ENCODE peak calls at places on chromosomes 16 and 17, in eight cellular contexts. One of them, this sample, is unnamed.
A peak's percentile ranks its signal among the peaks of the same experiment; 100 is the strongest.

GRCh38 chr17:36182176-36183000 is 6.0 kb upstream of the TBC1D3B start:
- DNase-seq in 8988T: no peak
- DNase-seq in heart right ventricle: no peak
- DNase-seq in IMR-90: no peak
- DNase-seq in M059J: no peak
- DNase-seq in NCI-H1092 treated with DMSO at 0.1 percent for 48 hours: no peak
- DNase-seq in activated naive CD4-positive, alpha-beta T cell treated with anti-CD3 and anti-CD28 coated beads for 36 hours: no peak
- DNase-seq in amniotic stem cell: no peak
- DNase-seq in this sample: no peak

GRCh38 chr16:24116989-24117388 is 139.1 kb upstream of the CACNG3 start:
- DNase-seq in 8988T: no peak
- DNase-seq in heart right ventricle: no peak
- DNase-seq in IMR-90: no peak
- DNase-seq in M059J: no peak
- DNase-seq in NCI-H1092 treated with DMSO at 0.1 percent for 48 hours: no peak
- DNase-seq in activated naive CD4-positive, alpha-beta T cell treated with anti-CD3 and anti-CD28 coated beads for 36 hours: no peak
- DNase-seq in amniotic stem cell: no peak
- DNase-seq in this sample: no peak

GRCh38 chr17:31068291-31068690 is 26.5 kb upstream of the NF1 start:
- DNase-seq in 8988T: no peak
- DNase-seq in heart right ventricle: peak; percentile 14
- DNase-seq in IMR-90: peak; percentile 41
- DNase-seq in M059J: peak; percentile 62
- DNase-seq in NCI-H1092 treated with DMSO at 0.1 percent for 48 hours: no peak
- DNase-seq in activated naive CD4-positive, alpha-beta T cell treated with anti-CD3 and anti-CD28 coated beads for 36 hours: peak; percentile 83
- DNase-seq in amniotic stem cell: no peak
- DNase-seq in this sample: no peak

GRCh38 chr16:72406390-72406789 is 234.4 kb upstream of the PMFBP1 start:
- DNase-seq in 8988T: no peak
- DNase-seq in heart right ventricle: no peak
- DNase-seq in IMR-90: no peak
- DNase-seq in M059J: no peak
- DNase-seq in NCI-H1092 treated with DMSO at 0.1 percent for 48 hours: no peak
- DNase-seq in activated naive CD4-positive, alpha-beta T cell treated with anti-CD3 and anti-CD28 coated beads for 36 hours: no peak
- DNase-seq in amniotic stem cell: no peak
- DNase-seq in this sample: no peak

GRCh38 chr17:19727466-19728113 is 11.2 kb upstream of the SLC47A2 start:
- DNase-seq in 8988T: no peak
- DNase-seq in heart right ventricle: peak; percentile 80
- DNase-seq in IMR-90: peak; percentile 68
- DNase-seq in M059J: peak; percentile 56
- DNase-seq in NCI-H1092 treated with DMSO at 0.1 percent for 48 hours: no peak
- DNase-seq in activated naive CD4-positive, alpha-beta T cell treated with anti-CD3 and anti-CD28 coated beads for 36 hours: no peak
- DNase-seq in amniotic stem cell: no peak
- DNase-seq in this sample: no peak

GRCh38 chr16:67104061-67104460 is 5.7 kb upstream of the PHAF1 start:
- DNase-seq in 8988T: peak; percentile 54
- DNase-seq in heart right ventricle: peak; percentile 29
- DNase-seq in IMR-90: peak; percentile 23
- DNase-seq in M059J: peak; percentile 70
- DNase-seq in NCI-H1092 treated with DMSO at 0.1 percent for 48 hours: peak; percentile 4
- DNase-seq in activated naive CD4-positive, alpha-beta T cell treated with anti-CD3 and anti-CD28 coated beads for 36 hours: no peak
- DNase-seq in amniotic stem cell: no peak
- DNase-seq in this sample: no peak

GRCh38 chr17:81471804-81472456 is 40.7 kb downstream of the ACTG1 start:
- DNase-seq in 8988T: peak; percentile 67
- DNase-seq in heart right ventricle: no peak
- DNase-seq in IMR-90: no peak
- DNase-seq in M059J: peak; percentile 95
- DNase-seq in NCI-H1092 treated with DMSO at 0.1 percent for 48 hours: no peak
- DNase-seq in activated naive CD4-positive, alpha-beta T cell treated with anti-CD3 and anti-CD28 coated beads for 36 hours: peak; percentile 48
- DNase-seq in amniotic stem cell: no peak
- DNase-seq in this sample: no peak

GRCh38 chr16:17024514-17024913 is 446.2 kb downstream of the XYLT1 start:
- DNase-seq in 8988T: no peak
- DNase-seq in heart right ventricle: no peak
- DNase-seq in IMR-90: no peak
- DNase-seq in M059J: no peak
- DNase-seq in NCI-H1092 treated with DMSO at 0.1 percent for 48 hours: no peak
- DNase-seq in activated naive CD4-positive, alpha-beta T cell treated with anti-CD3 and anti-CD28 coated beads for 36 hours: no peak
- DNase-seq in amniotic stem cell: no peak
- DNase-seq in this sample: no peak

GRCh38 chr17:37494401-37494831 is 4.7 kb downstream of the DUSP14 start:
- DNase-seq in 8988T: no peak
- DNase-seq in heart right ventricle: no peak
- DNase-seq in IMR-90: no peak
- DNase-seq in M059J: no peak
- DNase-seq in NCI-H1092 treated with DMSO at 0.1 percent for 48 hours: no peak
- DNase-seq in activated naive CD4-positive, alpha-beta T cell treated with anti-CD3 and anti-CD28 coated beads for 36 hours: no peak
- DNase-seq in amniotic stem cell: no peak
- DNase-seq in this sample: no peak

GRCh38 chr17:10516065-10516464 is 2.3 kb downstream of the MYH1 start:
- DNase-seq in 8988T: no peak
- DNase-seq in heart right ventricle: no peak
- DNase-seq in IMR-90: no peak
- DNase-seq in M059J: no peak
- DNase-seq in NCI-H1092 treated with DMSO at 0.1 percent for 48 hours: no peak
- DNase-seq in activated naive CD4-positive, alpha-beta T cell treated with anti-CD3 and anti-CD28 coated beads for 36 hours: no peak
- DNase-seq in amniotic stem cell: no peak
- DNase-seq in this sample: no peak

GRCh38 chr16:80259289-80259805 is 281.4 kb upstream of the DYNLRB2 start:
- DNase-seq in 8988T: no peak
- DNase-seq in heart right ventricle: no peak
- DNase-seq in IMR-90: no peak
- DNase-seq in M059J: peak; percentile 71
- DNase-seq in NCI-H1092 treated with DMSO at 0.1 percent for 48 hours: no peak
- DNase-seq in activated naive CD4-positive, alpha-beta T cell treated with anti-CD3 and anti-CD28 coated beads for 36 hours: no peak
- DNase-seq in amniotic stem cell: no peak
- DNase-seq in this sample: no peak

GRCh38 chr16:6146874-6147425 is 1049.4 kb upstream of the EEF2KMT start:
- DNase-seq in 8988T: no peak
- DNase-seq in heart right ventricle: no peak
- DNase-seq in IMR-90: no peak
- DNase-seq in M059J: peak; percentile 53
- DNase-seq in NCI-H1092 treated with DMSO at 0.1 percent for 48 hours: no peak
- DNase-seq in activated naive CD4-positive, alpha-beta T cell treated with anti-CD3 and anti-CD28 coated beads for 36 hours: no peak
- DNase-seq in amniotic stem cell: no peak
- DNase-seq in this sample: no peak

GRCh38 chr17:50297407-50297865 is 23.2 kb downstream of the TMEM92 start:
- DNase-seq in 8988T: peak; percentile 84
- DNase-seq in heart right ventricle: peak; percentile 71
- DNase-seq in IMR-90: peak; percentile 63
- DNase-seq in M059J: peak; percentile 66
- DNase-seq in NCI-H1092 treated with DMSO at 0.1 percent for 48 hours: peak; percentile 52
- DNase-seq in activated naive CD4-positive, alpha-beta T cell treated with anti-CD3 and anti-CD28 coated beads for 36 hours: peak; percentile 89
- DNase-seq in amniotic stem cell: no peak
- DNase-seq in this sample: peak; percentile 58

GRCh38 chr17:8867361-8867981 is at the start of gene PIK3R6:
- DNase-seq in 8988T: no peak
- DNase-seq in heart right ventricle: no peak
- DNase-seq in IMR-90: no peak
- DNase-seq in M059J: no peak
- DNase-seq in NCI-H1092 treated with DMSO at 0.1 percent for 48 hours: peak; percentile 46
- DNase-seq in activated naive CD4-positive, alpha-beta T cell treated with anti-CD3 and anti-CD28 coated beads for 36 hours: peak; percentile 18
- DNase-seq in amniotic stem cell: no peak
- DNase-seq in this sample: no peak

GRCh38 chr16:87499189-87499486 is 6.3 kb upstream of the ZCCHC14 start:
- DNase-seq in 8988T: no peak
- DNase-seq in heart right ventricle: no peak
- DNase-seq in IMR-90: peak; percentile 82
- DNase-seq in M059J: peak; percentile 86
- DNase-seq in NCI-H1092 treated with DMSO at 0.1 percent for 48 hours: no peak
- DNase-seq in activated naive CD4-positive, alpha-beta T cell treated with anti-CD3 and anti-CD28 coated beads for 36 hours: no peak
- DNase-seq in amniotic stem cell: peak; percentile 42
- DNase-seq in this sample: no peak

GRCh38 chr16:57128787-57129389 is 36.5 kb downstream of the CPNE2 start:
- DNase-seq in 8988T: no peak
- DNase-seq in heart right ventricle: no peak
- DNase-seq in IMR-90: no peak
- DNase-seq in M059J: no peak
- DNase-seq in NCI-H1092 treated with DMSO at 0.1 percent for 48 hours: no peak
- DNase-seq in activated naive CD4-positive, alpha-beta T cell treated with anti-CD3 and anti-CD28 coated beads for 36 hours: peak; percentile 85
- DNase-seq in amniotic stem cell: no peak
- DNase-seq in this sample: no peak

GRCh38 chr16:30953511-30954124 is 3.9 kb upstream of the SETD1A start:
- DNase-seq in 8988T: no peak
- DNase-seq in heart right ventricle: peak; percentile 53
- DNase-seq in IMR-90: peak; percentile 71
- DNase-seq in M059J: peak; percentile 57
- DNase-seq in NCI-H1092 treated with DMSO at 0.1 percent for 48 hours: peak; percentile 71
- DNase-seq in activated naive CD4-positive, alpha-beta T cell treated with anti-CD3 and anti-CD28 coated beads for 36 hours: peak; percentile 71
- DNase-seq in amniotic stem cell: peak; percentile 53
- DNase-seq in this sample: peak; percentile 60

GRCh38 chr16:24024971-24025370 is 189.2 kb downstream of the PRKCB start:
- DNase-seq in 8988T: no peak
- DNase-seq in heart right ventricle: no peak
- DNase-seq in IMR-90: no peak
- DNase-seq in M059J: no peak
- DNase-seq in NCI-H1092 treated with DMSO at 0.1 percent for 48 hours: no peak
- DNase-seq in activated naive CD4-positive, alpha-beta T cell treated with anti-CD3 and anti-CD28 coated beads for 36 hours: no peak
- DNase-seq in amniotic stem cell: no peak
- DNase-seq in this sample: no peak

GRCh38 chr16:7216719-7217118 is 115.9 kb upstream of the RBFOX1 start:
- DNase-seq in 8988T: no peak
- DNase-seq in heart right ventricle: no peak
- DNase-seq in IMR-90: no peak
- DNase-seq in M059J: no peak
- DNase-seq in NCI-H1092 treated with DMSO at 0.1 percent for 48 hours: no peak
- DNase-seq in activated naive CD4-positive, alpha-beta T cell treated with anti-CD3 and anti-CD28 coated beads for 36 hours: no peak
- DNase-seq in amniotic stem cell: no peak
- DNase-seq in this sample: no peak